ENCODE peak calls at places on chromosomes 7 and 10, in ten cellular contexts. G is stimulated activated naive CD4-positive, alpha-beta T cell treated with Interleukin-2 at 50 U/mL for 16 hours; F is stimulated activated naive CD8-positive, alpha-beta T cell treated with anti-CD3 and anti-CD28 coated beads, Interleukin-15, Interleukin-2, amounts not matched to agents 100 U/mL and 50 U/mL, for 24 hours; X is psoas muscle; Z is NCI-H1105; Q is HEK293T; L is left ventricle myocardium superior; S is heart right ventricle; B is substantia nigra; A is NCI-H1092. I is an unnamed sample.

GRCh38 chr7:148886844-148887243 is 2.8 kb upstream of the EZH2 start:
- DNase-seq in Z (no peak), A (no peak), Q (no peak), S (no peak), F (no peak), B (no peak), L (no peak), X (no peak), G (no peak), I (no peak)

GRCh38 chr10:132942101-132942739 is at the start of gene CFAP46:
- DNase-seq in G (no peak), Q (no peak), S (peak), X (peak), F (peak), B (peak), L (peak), Z (peak), A (no peak), I (no peak)

GRCh38 chr10:84065764-84066163 is 73.5 kb upstream of the GHITM start:
- DNase-seq in F (no peak), G (no peak), S (no peak), Q (no peak), A (no peak), L (no peak), B (no peak), X (no peak), Z (no peak), I (no peak)

GRCh38 chr10:75043256-75044121 is 68.0 kb upstream of the SAMD8 start:
- DNase-seq in L (no peak), X (peak), B (no peak), A (no peak), G (peak), Z (no peak), Q (no peak), F (peak), S (peak), I (no peak)

GRCh38 chr10:72842164-72842563 is 51.4 kb upstream of the OIT3 start:
- DNase-seq in A (no peak), Q (no peak), L (no peak), F (no peak), G (no peak), Z (no peak), S (no peak), X (no peak), B (no peak), I (no peak)

GRCh38 chr10:47241946-47242900 is 57.8 kb upstream of the GDF10 start:
- DNase-seq in X (no peak), B (no peak), Q (no peak), Z (no peak), L (no peak), G (no peak), S (no peak), F (no peak), A (no peak), I (no peak)

GRCh38 chr10:108904163-108904878 is 1019.0 kb downstream of the XPNPEP1 start:
- DNase-seq in Q (no peak), Z (peak), B (no peak), G (no peak), X (no peak), S (no peak), L (no peak), A (no peak), F (no peak), I (no peak)

GRCh38 chr10:88810196-88810961 is 7.8 kb downstream of the LIPM start:
- DNase-seq in B (no peak), L (no peak), A (peak), Q (peak), X (no peak), G (no peak), F (peak), Z (peak), S (no peak), I (no peak)

GRCh38 chr7:136193940-136194339 is 216.8 kb upstream of the MTPN start:
- DNase-seq in G (no peak), Z (no peak), F (no peak), A (no peak), L (no peak), Q (no peak), B (no peak), S (no peak), X (no peak), I (no peak)

GRCh38 chr10:59922907-59923306 is 16.6 kb upstream of the CCDC6 start:
- DNase-seq in L (no peak), Q (no peak), X (no peak), A (no peak), B (no peak), S (no peak), Z (no peak), F (no peak), G (no peak), I (no peak)

GRCh38 chr10:76382381-76382851 is 951.0 kb downstream of the LRMDA start:
- DNase-seq in S (no peak), Z (no peak), B (no peak), F (no peak), A (no peak), L (no peak), G (no peak), X (peak), Q (no peak), I (no peak)

GRCh38 chr7:134128829-134129228 is 1.7 kb downstream of the LRGUK start:
- DNase-seq in A (no peak), S (no peak), X (no peak), B (no peak), G (no peak), Q (no peak), L (no peak), Z (no peak), F (no peak), I (no peak)